ENCODE peak calls at places on chromosomes 11 and 22, in nine cellular contexts. One of them, this sample, is unnamed.

GRCh38 chr11:116504541-116505149 is 268.1 kb downstream of the BUD13 start:
- DNase-seq in K562: no peak
- DNase-seq in HCT116: no peak
- DNase-seq in HL-60: no peak
- DNase-seq in GM12878: no peak
- DNase-seq in GM23338: peak
- DNase-seq in HepG2: no peak
- DNase-seq in SK-N-SH: peak
- DNase-seq in A549: no peak
- DNase-seq in this sample: no peak

GRCh38 chr11:96748639-96749370 is 359.0 kb downstream of the JRKL start:
- DNase-seq in HL-60: no peak
- DNase-seq in GM12878: no peak
- DNase-seq in GM23338: no peak
- DNase-seq in K562: no peak
- DNase-seq in A549: no peak
- DNase-seq in HepG2: no peak
- DNase-seq in SK-N-SH: no peak
- DNase-seq in HCT116: no peak
- DNase-seq in this sample: no peak

GRCh38 chr22:45475063-45475747 is 27.5 kb upstream of the FBLN1 start:
- DNase-seq in GM12878: no peak
- DNase-seq in GM23338: no peak
- DNase-seq in HL-60: no peak
- DNase-seq in K562: no peak
- DNase-seq in HCT116: no peak
- DNase-seq in SK-N-SH: no peak
- DNase-seq in HepG2: no peak
- DNase-seq in A549: no peak
- DNase-seq in this sample: no peak

GRCh38 chr11:66720223-66720898 is 8.7 kb downstream of the SPTBN2 start:
- DNase-seq in GM23338: peak
- DNase-seq in HL-60: peak
- DNase-seq in K562: peak
- DNase-seq in GM12878: no peak
- DNase-seq in A549: peak
- DNase-seq in HepG2: peak
- DNase-seq in SK-N-SH: peak
- DNase-seq in HCT116: peak
- DNase-seq in this sample: no peak

GRCh38 chr11:8268530-8269461 is 5.1 kb upstream of the LMO1 start:
- DNase-seq in HL-60: no peak
- DNase-seq in SK-N-SH: peak
- DNase-seq in A549: no peak
- DNase-seq in GM12878: no peak
- DNase-seq in HCT116: no peak
- DNase-seq in K562: no peak
- DNase-seq in HepG2: no peak
- DNase-seq in GM23338: peak
- DNase-seq in this sample: no peak

GRCh38 chr11:117738246-117738957 is 58.6 kb downstream of the DSCAML1 start:
- DNase-seq in SK-N-SH: no peak
- DNase-seq in GM12878: no peak
- DNase-seq in HCT116: no peak
- DNase-seq in HL-60: no peak
- DNase-seq in K562: peak
- DNase-seq in A549: no peak
- DNase-seq in GM23338: no peak
- DNase-seq in HepG2: no peak
- DNase-seq in this sample: no peak

GRCh38 chr11:134504146-134504905 is 92.3 kb upstream of the B3GAT1 start:
- DNase-seq in HL-60: no peak
- DNase-seq in HCT116: no peak
- DNase-seq in HepG2: no peak
- DNase-seq in SK-N-SH: peak
- DNase-seq in K562: no peak
- DNase-seq in GM23338: no peak
- DNase-seq in A549: no peak
- DNase-seq in GM12878: no peak
- DNase-seq in this sample: no peak

GRCh38 chr11:86800076-86800955 is at the start of gene PRSS23:
- DNase-seq in GM23338: peak
- DNase-seq in A549: peak
- DNase-seq in GM12878: no peak
- DNase-seq in HCT116: no peak
- DNase-seq in HepG2: no peak
- DNase-seq in K562: peak
- DNase-seq in SK-N-SH: peak
- DNase-seq in HL-60: no peak
- DNase-seq in this sample: no peak

GRCh38 chr11:47720651-47721050 is 5.5 kb upstream of the AGBL2 start:
- DNase-seq in SK-N-SH: no peak
- DNase-seq in HepG2: no peak
- DNase-seq in K562: no peak
- DNase-seq in GM23338: no peak
- DNase-seq in HL-60: no peak
- DNase-seq in A549: no peak
- DNase-seq in GM12878: no peak
- DNase-seq in HCT116: no peak
- DNase-seq in this sample: no peak

GRCh38 chr22:32745251-32745995 is 56.1 kb upstream of the TIMP3 start:
- DNase-seq in HL-60: no peak
- DNase-seq in K562: no peak
- DNase-seq in A549: no peak
- DNase-seq in SK-N-SH: peak
- DNase-seq in GM23338: peak
- DNase-seq in HCT116: peak
- DNase-seq in GM12878: no peak
- DNase-seq in HepG2: no peak
- DNase-seq in this sample: no peak

GRCh38 chr11:128814856-128815705 is 52.0 kb downstream of the KCNJ1 start:
- DNase-seq in HCT116: no peak
- DNase-seq in HL-60: peak
- DNase-seq in GM23338: peak
- DNase-seq in HepG2: no peak
- DNase-seq in A549: no peak
- DNase-seq in K562: no peak
- DNase-seq in GM12878: no peak
- DNase-seq in SK-N-SH: peak
- DNase-seq in this sample: no peak

GRCh38 chr11:47216141-47216798 is 1.5 kb downstream of the DDB2 start:
- DNase-seq in HCT116: peak
- DNase-seq in HL-60: peak
- DNase-seq in A549: peak
- DNase-seq in GM12878: peak
- DNase-seq in GM23338: no peak
- DNase-seq in SK-N-SH: peak
- DNase-seq in HepG2: peak
- DNase-seq in K562: peak
- DNase-seq in this sample: no peak

GRCh38 chr22:49788492-49788891 is 39.2 kb downstream of the BRD1 start:
- DNase-seq in K562: no peak
- DNase-seq in HCT116: no peak
- DNase-seq in GM23338: no peak
- DNase-seq in GM12878: no peak
- DNase-seq in A549: no peak
- DNase-seq in HL-60: peak
- DNase-seq in HepG2: no peak
- DNase-seq in SK-N-SH: no peak
- DNase-seq in this sample: no peak

GRCh38 chr11:32381149-32381548 is 54.2 kb downstream of the WT1 start:
- DNase-seq in HCT116: no peak
- DNase-seq in SK-N-SH: no peak
- DNase-seq in HepG2: no peak
- DNase-seq in GM12878: no peak
- DNase-seq in K562: no peak
- DNase-seq in GM23338: no peak
- DNase-seq in A549: no peak
- DNase-seq in HL-60: no peak
- DNase-seq in this sample: no peak

GRCh38 chr11:57647960-57648776 is 1.5 kb downstream of the YPEL4 start:
- DNase-seq in GM12878: no peak
- DNase-seq in GM23338: peak
- DNase-seq in HCT116: no peak
- DNase-seq in SK-N-SH: peak
- DNase-seq in HepG2: no peak
- DNase-seq in K562: peak
- DNase-seq in HL-60: peak
- DNase-seq in A549: no peak
- DNase-seq in this sample: no peak

GRCh38 chr11:27699926-27700350 is 317 bp downstream of the BDNF start:
- DNase-seq in A549: no peak
- DNase-seq in GM23338: peak
- DNase-seq in K562: no peak
- DNase-seq in SK-N-SH: no peak
- DNase-seq in GM12878: no peak
- DNase-seq in HepG2: no peak
- DNase-seq in HCT116: no peak
- DNase-seq in HL-60: no peak
- DNase-seq in this sample: no peak

GRCh38 chr22:50314455-50315288 is 7.2 kb upstream of the PLXNB2 start:
- DNase-seq in SK-N-SH: peak
- DNase-seq in K562: peak
- DNase-seq in GM23338: peak
- DNase-seq in GM12878: peak
- DNase-seq in HepG2: no peak
- DNase-seq in A549: no peak
- DNase-seq in HL-60: peak
- DNase-seq in HCT116: no peak
- DNase-seq in this sample: no peak

GRCh38 chr22:30234786-30235470 is 11.6 kb downstream of the LIF start:
- DNase-seq in HL-60: no peak
- DNase-seq in HepG2: no peak
- DNase-seq in A549: no peak
- DNase-seq in GM12878: no peak
- DNase-seq in HCT116: no peak
- DNase-seq in SK-N-SH: no peak
- DNase-seq in GM23338: no peak
- DNase-seq in K562: no peak
- DNase-seq in this sample: no peak

GRCh38 chr11:65468874-65469333 is 29.9 kb upstream of the MALAT1 start:
- DNase-seq in HepG2: peak
- DNase-seq in HCT116: peak
- DNase-seq in HL-60: peak
- DNase-seq in K562: peak
- DNase-seq in GM23338: peak
- DNase-seq in GM12878: no peak
- DNase-seq in SK-N-SH: peak
- DNase-seq in A549: peak
- DNase-seq in this sample: no peak
- TF ChIP-seq REST in HepG2: no peak
- TF ChIP-seq REST in HCT116: no peak
- TF ChIP-seq REST in HL-60: no peak
- TF ChIP-seq REST in K562: no peak
- TF ChIP-seq REST in GM23338: no peak
- TF ChIP-seq REST in GM12878: no peak
- TF ChIP-seq REST in SK-N-SH: no peak
- TF ChIP-seq REST in A549: no peak
- TF ChIP-seq REST in this sample: no peak

DNA sequence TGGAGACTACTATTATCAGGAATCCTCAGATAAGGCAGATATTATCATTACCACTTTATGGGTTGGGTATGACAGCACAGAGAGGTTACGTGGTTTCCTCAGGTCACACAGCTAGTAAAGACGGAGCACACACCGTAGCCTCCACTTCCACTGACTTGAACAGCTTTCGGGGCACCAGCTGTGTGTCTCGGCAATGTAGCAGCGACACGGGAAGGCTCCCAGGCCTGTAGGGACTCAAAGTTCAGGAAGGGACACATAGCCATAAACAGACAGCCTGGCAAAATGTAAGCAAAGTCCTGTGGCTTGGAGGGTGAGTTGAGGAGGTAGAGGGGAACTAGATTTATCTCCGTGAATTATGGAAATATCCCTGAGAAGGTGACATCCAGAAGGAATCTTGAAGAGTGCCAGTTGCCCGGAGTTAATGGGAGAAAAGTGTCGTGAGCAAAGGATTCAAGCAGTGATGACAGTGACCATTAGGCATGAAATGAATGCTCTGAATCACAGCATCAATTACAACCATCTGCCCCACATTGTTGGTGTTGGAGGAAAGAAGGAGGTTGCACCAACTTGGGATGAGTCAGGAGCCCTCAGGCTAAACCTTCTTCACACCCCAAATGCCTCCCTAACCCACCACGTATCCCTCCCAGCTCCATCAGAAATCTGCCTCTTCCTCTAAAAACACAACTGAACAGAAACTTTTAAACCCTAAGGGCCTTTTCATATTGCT is 106.7 kb upstream of the ASPHD2 start:
- DNase-seq in HCT116: peak
- DNase-seq in GM12878: no peak
- DNase-seq in GM23338: no peak
- DNase-seq in A549: no peak
- DNase-seq in K562: no peak
- DNase-seq in HepG2: no peak
- DNase-seq in SK-N-SH: no peak
- DNase-seq in HL-60: no peak
- DNase-seq in this sample: no peak
- TF ChIP-seq REST in HCT116: no peak
- TF ChIP-seq REST in GM12878: no peak
- TF ChIP-seq REST in GM23338: no peak
- TF ChIP-seq REST in A549: no peak
- TF ChIP-seq REST in K562: no peak
- TF ChIP-seq REST in HepG2: no peak
- TF ChIP-seq REST in SK-N-SH: no peak
- TF ChIP-seq REST in HL-60: no peak
- TF ChIP-seq REST in this sample: no peak

DNA sequence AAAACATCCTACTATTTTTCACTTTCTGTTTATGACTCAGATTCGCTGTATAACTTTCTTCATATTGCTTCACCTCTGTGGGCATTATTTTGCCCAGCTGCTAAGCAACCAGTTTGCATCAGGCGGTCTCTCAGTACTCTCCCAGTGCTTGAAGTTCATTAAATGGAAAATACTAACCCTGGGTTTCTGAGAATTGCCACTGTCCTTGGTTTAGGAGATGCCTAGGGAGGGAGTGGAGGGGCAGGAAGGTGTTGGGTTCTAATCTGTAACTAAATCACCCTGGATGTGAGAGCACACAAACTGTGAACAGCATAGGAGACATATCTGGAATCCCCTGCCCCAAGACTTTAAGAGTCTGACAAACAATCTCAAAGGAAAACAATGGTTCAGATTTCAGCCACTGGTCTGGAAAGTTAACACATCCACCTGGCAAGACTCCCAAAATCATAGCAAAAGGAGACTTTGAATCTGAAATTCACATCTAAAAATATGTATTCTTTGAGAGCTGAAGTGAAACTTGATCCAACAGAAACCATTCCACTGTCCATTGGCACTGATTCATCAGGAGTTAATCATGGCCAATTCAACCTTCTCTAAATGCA is 540.0 kb downstream of the SOX6 start:
- DNase-seq in A549: no peak
- DNase-seq in GM12878: no peak
- DNase-seq in HL-60: no peak
- DNase-seq in GM23338: no peak
- DNase-seq in HCT116: no peak
- DNase-seq in HepG2: no peak
- DNase-seq in K562: no peak
- DNase-seq in SK-N-SH: no peak
- DNase-seq in this sample: no peak
- TF ChIP-seq REST in A549: no peak
- TF ChIP-seq REST in GM12878: no peak
- TF ChIP-seq REST in HL-60: no peak
- TF ChIP-seq REST in GM23338: no peak
- TF ChIP-seq REST in HCT116: no peak
- TF ChIP-seq REST in HepG2: no peak
- TF ChIP-seq REST in K562: no peak
- TF ChIP-seq REST in SK-N-SH: no peak
- TF ChIP-seq REST in this sample: no peak

GRCh38 chr11:34339149-34340064 is 18.4 kb downstream of the ABTB2 start:
- DNase-seq in HL-60: peak
- DNase-seq in GM23338: no peak
- DNase-seq in K562: no peak
- DNase-seq in SK-N-SH: no peak
- DNase-seq in HCT116: no peak
- DNase-seq in GM12878: peak
- DNase-seq in HepG2: peak
- DNase-seq in A549: peak
- DNase-seq in this sample: no peak
- TF ChIP-seq REST in HL-60: no peak
- TF ChIP-seq REST in GM23338: no peak
- TF ChIP-seq REST in K562: no peak
- TF ChIP-seq REST in SK-N-SH: no peak
- TF ChIP-seq REST in HCT116: no peak
- TF ChIP-seq REST in GM12878: no peak
- TF ChIP-seq REST in HepG2: peak
- TF ChIP-seq REST in A549: no peak
- TF ChIP-seq REST in this sample: no peak